ENCODE peak calls at places on chromosomes 3 and 15, in eight cellular contexts. H is NCI-H1436 treated with DMSO at 0.1 percent for 48 hours; W is MCF 10A; Z is stimulated activated CD4-positive, alpha-beta T cell treated with anti-CD3 and anti-CD28 coated beads, Interleukin-2, amount 100 ng/mL, for 48 hours; A is breast epithelium; G is activated T-helper 1 cell treated with Interleukin-2 at 50 U/mL for 16 hours; P is choroid plexus epithelial cell; X is uterus. E is an unnamed sample.

GRCh38 chr3:51500632-51501131 is 867 bp upstream of the DCAF1 start:
- DNase-seq in H (no peak), W (no peak), A (peak; percentile 25), P (no peak), X (peak; percentile 28), Z (no peak), G (no peak), E (no peak)

GRCh38 chr15:92902723-92903587 is 2.8 kb downstream of the CHD2 start:
- DNase-seq in A (no peak), G (no peak), H (no peak), W (peak; percentile 33), P (no peak), X (no peak), Z (no peak), E (no peak)

GRCh38 chr3:110261141-110261540 is 810.5 kb upstream of the NECTIN3 start:
- DNase-seq in W (no peak), H (no peak), X (no peak), Z (no peak), G (no peak), A (no peak), P (no peak), E (no peak)

GRCh38 chr15:65870889-65871533 is 1.7 kb downstream of the RAB11A start:
- DNase-seq in A (no peak), G (no peak), P (peak; percentile 87), X (no peak), H (no peak), W (peak; percentile 62), Z (no peak), E (no peak)

GRCh38 chr3:102941761-102942160 is 506.9 kb downstream of the ZPLD1 start:
- DNase-seq in X (no peak), P (peak; percentile 1), A (no peak), Z (no peak), H (no peak), W (no peak), G (no peak), E (no peak)

GRCh38 chr3:61872077-61872706 is 310.8 kb downstream of the PTPRG start:
- DNase-seq in W (no peak), G (no peak), A (no peak), H (no peak), P (peak; percentile 38), X (no peak), Z (no peak), E (no peak)

GRCh38 chr3:6120786-6121185 is 740.1 kb upstream of the GRM7 start:
- DNase-seq in Z (no peak), G (no peak), P (no peak), A (no peak), X (no peak), W (no peak), H (no peak), E (no peak)

GRCh38 chr3:182713743-182714517 is 79.4 kb upstream of the ATP11B start:
- DNase-seq in A (no peak), P (peak; percentile 88), Z (no peak), H (peak; percentile 49), G (no peak), X (no peak), W (peak; percentile 77), E (no peak)

GRCh38 chr3:15492847-15493360 is 28.6 kb downstream of the COLQ start:
- DNase-seq in A (no peak), G (no peak), W (no peak), P (no peak), X (no peak), H (no peak), Z (no peak), E (no peak)

GRCh38 chr3:184338538-184338945 is 1.1 kb downstream of the FAM131A start:
- DNase-seq in G (no peak), A (peak; percentile 71), W (no peak), X (peak; percentile 96), Z (no peak), H (peak; percentile 82), P (peak; percentile 88), E (no peak)

GRCh38 chr15:65460948-65461347 is 38.2 kb upstream of the IGDCC4 start:
- DNase-seq in X (no peak), A (no peak), G (no peak), W (no peak), H (no peak), P (peak; percentile 40), Z (peak; percentile 11), E (no peak)

GRCh38 chr15:51368751-51369450 is 27.4 kb downstream of the GLDN start:
- DNase-seq in W (peak; percentile 60), X (no peak), Z (no peak), P (peak; percentile 70), H (no peak), G (no peak), A (no peak), E (no peak)

GRCh38 chr15:23569513-23569912 is 4.0 kb downstream of the MKRN3 start:
- DNase-seq in Z (no peak), G (no peak), X (no peak), H (no peak), P (no peak), A (no peak), W (no peak), E (no peak)

GRCh38 chr3:10594915-10595314 is 89.5 kb upstream of the ATP2B2 start:
- DNase-seq in P (peak; percentile 71), W (peak; percentile 86), Z (peak; percentile 45), G (no peak), X (no peak), H (no peak), A (no peak), E (peak; percentile 92)

E was measured in neural crest cell.